ENCODE peak calls at places on chromosome 5, in four cellular contexts. B is lower lobe of right lung, L is SJSA1, A is RWPE1. D is an unnamed sample.

GRCh38 chr5:2748841-2749513 is 2.5 kb downstream of the IRX2 start:
- DNase-seq in B (no peak), L (no peak), A (no peak), D (peak)

GRCh38 chr5:106121972-106122605 is 1548.6 kb downstream of the EFNA5 start:
- DNase-seq in B (no peak), L (no peak), A (peak), D (no peak)

GRCh38 chr5:96997265-96997859 is 61.5 kb downstream of the LNPEP start:
- DNase-seq in B (no peak), L (no peak), A (peak), D (no peak)

GRCh38 chr5:147490989-147491388 is 18.9 kb downstream of the DPYSL3 start:
- DNase-seq in B (no peak), L (no peak), A (no peak), D (no peak)

GRCh38 chr5:173757279-173757678 is 130.9 kb upstream of the CPEB4 start:
- DNase-seq in B (no peak), L (no peak), A (no peak), D (no peak)

GRCh38 chr5:36689225-36689624 is 82.8 kb downstream of the SLC1A3 start:
- DNase-seq in B (no peak), L (peak), A (peak), D (no peak)

GRCh38 chr5:54171645-54172384 is 138.6 kb downstream of the ARL15 start:
- DNase-seq in B (no peak), L (no peak), A (no peak), D (no peak)

GRCh38 chr5:159179556-159180305 is 29.6 kb downstream of the RNF145 start:
- DNase-seq in B (no peak), L (no peak), A (no peak), D (no peak)

GRCh38 chr5:107542428-107542827 is 128.3 kb downstream of the EFNA5 start:
- DNase-seq in B (peak), L (peak), A (peak), D (peak)

GRCh38 chr5:32771037-32771436 is 59.9 kb downstream of the NPR3 start:
- DNase-seq in B (no peak), L (no peak), A (no peak), D (no peak)

GRCh38 chr5:169911448-169912212 is 68.7 kb downstream of the INSYN2B start:
- DNase-seq in B (no peak), L (no peak), A (peak), D (no peak)

GRCh38 chr5:2686725-2687124 is 64.8 kb downstream of the IRX2 start:
- DNase-seq in B (no peak), L (no peak), A (no peak), D (peak)

GRCh38 chr5:132671000-132671399 is 2.8 kb upstream of the IL4 start:
- DNase-seq in B (no peak), L (no peak), A (no peak), D (no peak)

GRCh38 chr5:27652505-27652904 is 614.1 kb upstream of the CDH9 start:
- DNase-seq in B (no peak), L (no peak), A (no peak), D (no peak)

GRCh38 chr5:154815684-154816247 is 34.6 kb downstream of the FAXDC2 start:
- DNase-seq in B (no peak), L (no peak), A (no peak), D (no peak)

GRCh38 chr5:84085387-84086041 is 299.2 kb downstream of the EDIL3 start:
- DNase-seq in B (no peak), L (no peak), A (no peak), D (no peak)

DNA sequence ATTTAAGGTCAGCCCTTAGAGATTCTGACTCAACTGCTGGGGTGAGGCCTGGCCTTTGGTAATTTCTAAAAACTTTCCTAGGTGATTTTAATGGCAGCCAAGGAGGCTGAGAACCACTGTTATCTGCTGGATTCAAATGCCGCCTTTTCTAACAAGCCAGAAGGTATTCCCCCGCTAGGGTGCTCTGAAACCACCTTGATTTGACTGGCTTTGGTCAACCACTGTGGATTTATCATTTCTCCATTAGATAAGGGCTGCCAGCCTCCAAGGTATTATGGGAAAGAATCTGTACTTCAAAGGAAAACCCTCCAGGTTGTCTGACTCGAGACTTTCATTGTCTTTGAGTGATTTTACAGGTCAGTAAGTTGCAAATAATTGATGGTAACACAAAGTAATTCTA is 4.3 kb downstream of the ANXA6 start:
- DNase-seq in B (no peak), L (no peak), A (no peak), D (no peak)
- H3K27ac ChIP-seq in B (no peak), L (no peak), A (no peak), D (no peak)

GRCh38 chr5:55934117-55934613 is 60.6 kb downstream of the IL6ST start:
- DNase-seq in B (no peak), L (no peak), A (no peak), D (peak)

GRCh38 chr5:55936100-55936693 is 58.6 kb downstream of the IL6ST start:
- DNase-seq in B (peak), L (peak), A (peak), D (no peak)

GRCh38 chr5:55933377-55934116 is 61.2 kb downstream of the IL6ST start:
- DNase-seq in B (no peak), L (no peak), A (no peak), D (peak)

GRCh38 chr5:55934720-55935119 is 60.0 kb downstream of the IL6ST start:
- DNase-seq in B (no peak), L (no peak), A (no peak), D (no peak)

DNA sequence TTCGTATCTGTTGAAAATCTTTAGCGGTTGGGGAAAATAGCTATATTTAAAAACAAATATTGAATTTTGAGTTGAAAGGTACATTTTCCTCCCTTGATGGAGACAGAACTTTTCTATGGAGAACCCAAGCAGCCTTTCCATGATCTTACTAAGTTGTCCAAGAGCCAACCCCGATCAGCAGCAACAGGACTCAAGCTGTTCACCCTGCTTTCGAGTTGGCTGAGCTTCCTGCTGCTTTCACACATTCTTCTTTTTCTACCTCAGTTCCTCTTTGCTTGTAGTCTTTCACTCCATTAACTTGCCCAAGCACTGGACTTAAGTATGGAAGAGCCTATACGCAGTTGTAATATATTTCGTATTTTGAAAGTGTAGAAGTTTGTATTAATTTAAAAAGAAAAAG is 59.4 kb downstream of the IL6ST start:
- DNase-seq in B (no peak), L (no peak), A (no peak), D (no peak)
- H3K27ac ChIP-seq in B (no peak), L (no peak), A (no peak), D (no peak)

GRCh38 chr5:60185230-60186104 is 291.9 kb upstream of the PDE4D start:
- DNase-seq in B (no peak), L (no peak), A (no peak), D (no peak)
- H3K27ac ChIP-seq in B (peak), L (no peak), A (no peak), D (no peak)

GRCh38 chr5:14465086-14465485 is 116.5 kb upstream of the OTULINL start:
- DNase-seq in B (no peak), L (no peak), A (no peak), D (no peak)

GRCh38 chr5:14464101-14464500 is 117.5 kb upstream of the OTULINL start:
- DNase-seq in B (no peak), L (no peak), A (no peak), D (no peak)

GRCh38 chr5:14464661-14465060 is 116.9 kb upstream of the OTULINL start:
- DNase-seq in B (no peak), L (no peak), A (no peak), D (no peak)

GRCh38 chr5:14462681-14463080 is 118.9 kb upstream of the OTULINL start:
- DNase-seq in B (no peak), L (no peak), A (no peak), D (no peak)

GRCh38 chr5:14463629-14464028 is 118.0 kb upstream of the OTULINL start:
- DNase-seq in B (no peak), L (no peak), A (peak), D (no peak)
- H3K27ac ChIP-seq in B (peak), L (no peak), A (peak), D (no peak)

GRCh38 chr5:72390836-72391235 is 70.7 kb downstream of the PTCD2 start:
- DNase-seq in B (no peak), L (no peak), A (no peak), D (peak)
- H3K27ac ChIP-seq in B (no peak), L (no peak), A (no peak), D (no peak)